ENCODE peak calls at places on chromosomes 16 and 17, in ten cellular contexts. One of them, this sample, is unnamed.
A peak's percentile ranks its signal among the peaks of the same experiment; 100 is the strongest.

GRCh38 chr17:45108051-45108450 is 24.3 kb downstream of the PLCD3 start:
- DNase-seq in fibroblast of the aortic adventitia: no peak
- DNase-seq in OCI-LY7: no peak
- DNase-seq in BJ: no peak
- DNase-seq in heart right ventricle: no peak
- DNase-seq in fibroblast of lung: no peak
- DNase-seq in cardiac fibroblast: no peak
- DNase-seq in AG09309: no peak
- DNase-seq in tibial nerve: no peak
- DNase-seq in pancreas: no peak
- DNase-seq in this sample: no peak

GRCh38 chr17:78359216-78359935 is 501 bp downstream of the SOCS3 start:
- DNase-seq in cardiac fibroblast: peak; percentile 70
- DNase-seq in pancreas: peak; percentile 63
- DNase-seq in heart right ventricle: no peak
- DNase-seq in BJ: no peak
- DNase-seq in AG09309: no peak
- DNase-seq in tibial nerve: no peak
- DNase-seq in fibroblast of the aortic adventitia: peak; percentile 52
- DNase-seq in OCI-LY7: no peak
- DNase-seq in fibroblast of lung: peak; percentile 55
- DNase-seq in this sample: no peak

GRCh38 chr16:78821335-78821734 is 721.9 kb downstream of the WWOX start:
- DNase-seq in pancreas: no peak
- DNase-seq in fibroblast of the aortic adventitia: no peak
- DNase-seq in heart right ventricle: no peak
- DNase-seq in AG09309: no peak
- DNase-seq in cardiac fibroblast: no peak
- DNase-seq in OCI-LY7: no peak
- DNase-seq in fibroblast of lung: no peak
- DNase-seq in tibial nerve: no peak
- DNase-seq in BJ: no peak
- DNase-seq in this sample: no peak

GRCh38 chr16:85383836-85384825 is 229.0 kb upstream of the GSE1 start:
- DNase-seq in pancreas: no peak
- DNase-seq in BJ: no peak
- DNase-seq in OCI-LY7: no peak
- DNase-seq in heart right ventricle: no peak
- DNase-seq in AG09309: no peak
- DNase-seq in cardiac fibroblast: no peak
- DNase-seq in fibroblast of lung: no peak
- DNase-seq in tibial nerve: no peak
- DNase-seq in fibroblast of the aortic adventitia: no peak
- DNase-seq in this sample: no peak

GRCh38 chr17:79220715-79221291 is 146.2 kb downstream of the ENGASE start:
- DNase-seq in OCI-LY7: no peak
- DNase-seq in BJ: no peak
- DNase-seq in tibial nerve: no peak
- DNase-seq in cardiac fibroblast: no peak
- DNase-seq in pancreas: no peak
- DNase-seq in fibroblast of lung: no peak
- DNase-seq in fibroblast of the aortic adventitia: no peak
- DNase-seq in heart right ventricle: no peak
- DNase-seq in AG09309: no peak
- DNase-seq in this sample: no peak

GRCh38 chr17:45771473-45771959 is 12.6 kb upstream of the CRHR1 start:
- DNase-seq in BJ: no peak
- DNase-seq in fibroblast of the aortic adventitia: no peak
- DNase-seq in OCI-LY7: no peak
- DNase-seq in cardiac fibroblast: no peak
- DNase-seq in heart right ventricle: no peak
- DNase-seq in tibial nerve: no peak
- DNase-seq in AG09309: no peak
- DNase-seq in fibroblast of lung: no peak
- DNase-seq in pancreas: no peak
- DNase-seq in this sample: no peak

GRCh38 chr16:35735403-35736251 is 2276.2 kb downstream of the TP53TG3F start:
- DNase-seq in fibroblast of lung: no peak
- DNase-seq in cardiac fibroblast: no peak
- DNase-seq in fibroblast of the aortic adventitia: no peak
- DNase-seq in heart right ventricle: no peak
- DNase-seq in BJ: no peak
- DNase-seq in AG09309: no peak
- DNase-seq in pancreas: no peak
- DNase-seq in tibial nerve: no peak
- DNase-seq in OCI-LY7: no peak
- DNase-seq in this sample: no peak

GRCh38 chr17:82520041-82520910 is 744 bp downstream of the FOXK2 start:
- DNase-seq in fibroblast of lung: peak; percentile 28
- DNase-seq in fibroblast of the aortic adventitia: peak; percentile 38
- DNase-seq in pancreas: peak; percentile 32
- DNase-seq in AG09309: no peak
- DNase-seq in tibial nerve: no peak
- DNase-seq in OCI-LY7: peak; percentile 59
- DNase-seq in cardiac fibroblast: peak; percentile 32
- DNase-seq in BJ: no peak
- DNase-seq in heart right ventricle: peak; percentile 20
- DNase-seq in this sample: no peak

GRCh38 chr17:17740627-17741237 is 59.5 kb downstream of the RAI1 start:
- DNase-seq in pancreas: no peak
- DNase-seq in heart right ventricle: no peak
- DNase-seq in OCI-LY7: no peak
- DNase-seq in AG09309: no peak
- DNase-seq in fibroblast of lung: peak; percentile 67
- DNase-seq in fibroblast of the aortic adventitia: no peak
- DNase-seq in cardiac fibroblast: no peak
- DNase-seq in BJ: no peak
- DNase-seq in tibial nerve: no peak
- DNase-seq in this sample: no peak

GRCh38 chr17:65408050-65408449 is 153.4 kb downstream of the AXIN2 start:
- DNase-seq in OCI-LY7: no peak
- DNase-seq in pancreas: no peak
- DNase-seq in BJ: no peak
- DNase-seq in AG09309: no peak
- DNase-seq in tibial nerve: no peak
- DNase-seq in heart right ventricle: no peak
- DNase-seq in cardiac fibroblast: no peak
- DNase-seq in fibroblast of the aortic adventitia: no peak
- DNase-seq in fibroblast of lung: no peak
- DNase-seq in this sample: no peak

GRCh38 chr17:83119987-83120864 is 40.8 kb downstream of the METRNL start:
- DNase-seq in fibroblast of the aortic adventitia: no peak
- DNase-seq in fibroblast of lung: no peak
- DNase-seq in cardiac fibroblast: no peak
- DNase-seq in OCI-LY7: peak; percentile 98
- DNase-seq in BJ: no peak
- DNase-seq in heart right ventricle: no peak
- DNase-seq in tibial nerve: no peak
- DNase-seq in pancreas: no peak
- DNase-seq in AG09309: no peak
- DNase-seq in this sample: peak; percentile 76

GRCh38 chr16:66058181-66058580 is 308.3 kb upstream of the CDH5 start:
- DNase-seq in fibroblast of the aortic adventitia: peak; percentile 36
- DNase-seq in heart right ventricle: no peak
- DNase-seq in AG09309: peak; percentile 82
- DNase-seq in tibial nerve: no peak
- DNase-seq in BJ: peak; percentile 91
- DNase-seq in fibroblast of lung: peak; percentile 82
- DNase-seq in OCI-LY7: no peak
- DNase-seq in cardiac fibroblast: peak; percentile 38
- DNase-seq in pancreas: no peak
- DNase-seq in this sample: no peak

GRCh38 chr17:65041518-65041917 is 15.0 kb downstream of the GNA13 start:
- DNase-seq in heart right ventricle: no peak
- DNase-seq in fibroblast of the aortic adventitia: no peak
- DNase-seq in pancreas: no peak
- DNase-seq in cardiac fibroblast: no peak
- DNase-seq in tibial nerve: no peak
- DNase-seq in fibroblast of lung: no peak
- DNase-seq in BJ: no peak
- DNase-seq in AG09309: no peak
- DNase-seq in OCI-LY7: no peak
- DNase-seq in this sample: no peak

GRCh38 chr17:42673885-42674754 is 2.7 kb downstream of the PLEKHH3 start:
- DNase-seq in BJ: no peak
- DNase-seq in pancreas: no peak
- DNase-seq in tibial nerve: no peak
- DNase-seq in OCI-LY7: peak; percentile 66
- DNase-seq in fibroblast of lung: peak; percentile 57
- DNase-seq in heart right ventricle: peak; percentile 82
- DNase-seq in fibroblast of the aortic adventitia: peak; percentile 64
- DNase-seq in AG09309: no peak
- DNase-seq in cardiac fibroblast: peak; percentile 88
- DNase-seq in this sample: no peak

DNA sequence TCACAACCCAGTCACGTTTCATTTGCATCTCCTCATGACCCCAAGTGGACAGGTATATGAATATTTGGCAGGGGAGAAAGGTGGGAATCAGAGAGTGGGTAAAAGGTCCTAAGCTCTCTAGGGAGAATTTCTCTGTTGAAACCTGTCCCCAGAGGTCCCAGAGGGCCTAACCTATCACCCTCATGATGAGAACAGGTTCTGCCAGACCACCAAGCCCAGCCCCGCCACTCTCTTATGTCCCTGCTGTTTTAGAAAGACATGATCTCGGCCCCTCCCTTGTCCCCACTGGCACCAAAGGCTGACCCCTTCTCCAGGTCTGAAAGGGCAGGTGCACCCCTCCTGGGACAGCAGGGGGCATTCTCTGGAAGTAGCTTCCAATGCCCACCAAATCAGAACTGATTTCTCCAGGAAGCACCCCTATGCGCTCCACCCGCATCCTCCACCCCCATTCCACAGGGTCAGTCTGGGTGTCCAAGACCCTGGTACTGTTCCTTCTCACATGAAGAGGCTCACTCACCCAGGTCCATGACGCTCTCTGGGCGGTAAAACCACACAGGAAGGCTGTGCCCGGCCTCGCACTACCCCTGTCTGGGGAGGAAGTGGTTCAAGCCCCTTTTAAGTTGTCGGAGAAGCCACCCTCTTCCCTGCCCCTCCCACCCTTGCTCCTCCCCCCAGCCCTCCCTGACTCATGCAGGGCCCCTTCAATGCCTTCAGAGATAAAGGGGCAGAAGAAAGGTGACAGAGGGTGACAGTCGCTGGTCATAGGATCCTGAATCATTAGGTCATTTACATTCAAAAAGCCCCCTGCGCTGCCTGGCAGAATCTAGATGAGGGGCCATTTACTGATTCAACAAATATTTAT is at the start of gene CCR7:
- DNase-seq in heart right ventricle: no peak
- DNase-seq in AG09309: no peak
- DNase-seq in cardiac fibroblast: no peak
- DNase-seq in pancreas: no peak
- DNase-seq in OCI-LY7: peak; percentile 75
- DNase-seq in fibroblast of the aortic adventitia: no peak
- DNase-seq in tibial nerve: no peak
- DNase-seq in fibroblast of lung: no peak
- DNase-seq in BJ: no peak
- DNase-seq in this sample: no peak
- H3K4me3 ChIP-seq in heart right ventricle: peak within 1 kb of the TSS; percentile 43
- H3K4me3 ChIP-seq in AG09309: no peak within 1 kb of the TSS
- H3K4me3 ChIP-seq in cardiac fibroblast: no peak within 1 kb of the TSS
- H3K4me3 ChIP-seq in pancreas: no peak within 1 kb of the TSS
- H3K4me3 ChIP-seq in OCI-LY7: peak within 1 kb of the TSS; percentile 35
- H3K4me3 ChIP-seq in fibroblast of the aortic adventitia: no peak within 1 kb of the TSS
- H3K4me3 ChIP-seq in tibial nerve: no peak within 1 kb of the TSS
- H3K4me3 ChIP-seq in fibroblast of lung: no peak within 1 kb of the TSS
- H3K4me3 ChIP-seq in BJ: no peak within 1 kb of the TSS
- H3K4me3 ChIP-seq in this sample: peak within 1 kb of the TSS; percentile 73

GRCh38 chr16:30018731-30019158 is 4.3 kb upstream of the C16orf92 start:
- DNase-seq in tibial nerve: no peak
- DNase-seq in fibroblast of lung: peak; percentile 22
- DNase-seq in OCI-LY7: no peak
- DNase-seq in BJ: no peak
- DNase-seq in heart right ventricle: no peak
- DNase-seq in AG09309: no peak
- DNase-seq in cardiac fibroblast: no peak
- DNase-seq in fibroblast of the aortic adventitia: no peak
- DNase-seq in pancreas: no peak
- DNase-seq in this sample: no peak
- TF ChIP-seq CTCF in tibial nerve: no peak
- TF ChIP-seq CTCF in fibroblast of lung: no peak
- TF ChIP-seq CTCF in OCI-LY7: no peak
- TF ChIP-seq CTCF in BJ: no peak
- TF ChIP-seq CTCF in heart right ventricle: no peak
- TF ChIP-seq CTCF in AG09309: no peak
- TF ChIP-seq CTCF in cardiac fibroblast: no peak
- TF ChIP-seq CTCF in fibroblast of the aortic adventitia: no peak
- TF ChIP-seq CTCF in pancreas: no peak
- TF ChIP-seq CTCF in this sample: no peak

GRCh38 chr17:50428831-50429424 is 2.9 kb downstream of the ACSF2 start:
- DNase-seq in AG09309: no peak
- DNase-seq in BJ: no peak
- DNase-seq in pancreas: no peak
- DNase-seq in fibroblast of lung: no peak
- DNase-seq in tibial nerve: no peak
- DNase-seq in cardiac fibroblast: no peak
- DNase-seq in heart right ventricle: no peak
- DNase-seq in OCI-LY7: no peak
- DNase-seq in fibroblast of the aortic adventitia: no peak
- DNase-seq in this sample: no peak
- H3K4me3 ChIP-seq in AG09309: no peak overlapping the region
- H3K4me3 ChIP-seq in BJ: no peak overlapping the region
- H3K4me3 ChIP-seq in pancreas: no peak overlapping the region
- H3K4me3 ChIP-seq in fibroblast of lung: no peak overlapping the region
- H3K4me3 ChIP-seq in tibial nerve: no peak overlapping the region
- H3K4me3 ChIP-seq in cardiac fibroblast: no peak overlapping the region
- H3K4me3 ChIP-seq in heart right ventricle: no peak overlapping the region
- H3K4me3 ChIP-seq in OCI-LY7: no peak overlapping the region
- H3K4me3 ChIP-seq in fibroblast of the aortic adventitia: no peak overlapping the region
- H3K4me3 ChIP-seq in this sample: no peak overlapping the region

DNA sequence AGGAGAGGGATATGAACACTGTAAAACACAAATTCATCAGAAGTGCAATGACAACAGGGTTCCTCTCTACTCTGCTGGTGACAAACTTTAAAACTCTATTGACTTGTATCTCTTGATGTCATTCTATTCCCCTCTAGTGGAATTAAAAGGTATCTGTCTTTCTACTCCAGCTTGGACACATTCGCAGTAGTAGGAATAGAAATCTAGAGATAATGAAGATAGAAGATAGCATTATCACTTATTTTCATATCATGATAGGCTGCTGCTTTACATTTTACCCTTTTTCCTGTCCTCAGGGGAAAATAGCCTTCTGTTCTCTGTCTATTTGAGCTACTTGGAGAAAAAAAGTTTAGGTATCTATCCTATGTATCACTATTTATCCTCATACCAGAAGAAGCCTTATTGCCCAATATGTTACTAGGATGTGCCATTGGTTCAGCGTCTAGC is 209.6 kb upstream of the CACNG5 start:
- DNase-seq in pancreas: no peak
- DNase-seq in AG09309: no peak
- DNase-seq in cardiac fibroblast: peak; percentile 45
- DNase-seq in OCI-LY7: peak; percentile 32
- DNase-seq in fibroblast of the aortic adventitia: peak; percentile 58
- DNase-seq in heart right ventricle: no peak
- DNase-seq in fibroblast of lung: peak; percentile 26
- DNase-seq in tibial nerve: no peak
- DNase-seq in BJ: no peak
- DNase-seq in this sample: no peak
- TF ChIP-seq CTCF in pancreas: no peak
- TF ChIP-seq CTCF in AG09309: peak; percentile 44
- TF ChIP-seq CTCF in cardiac fibroblast: peak; percentile 43
- TF ChIP-seq CTCF in OCI-LY7: peak; percentile 73
- TF ChIP-seq CTCF in fibroblast of the aortic adventitia: peak; percentile 54
- TF ChIP-seq CTCF in heart right ventricle: peak; percentile 55
- TF ChIP-seq CTCF in fibroblast of lung: peak; percentile 46
- TF ChIP-seq CTCF in tibial nerve: no peak
- TF ChIP-seq CTCF in BJ: peak; percentile 40
- TF ChIP-seq CTCF in this sample: no peak